ENCODE peak calls at places on chromosomes 7 and 10, in four cellular contexts. One of them, this sample, is unnamed.

GRCh38 chr10:16828114-16828568 is 10.9 kb upstream of the RSU1 start:
- DNase-seq in HepG2: peak; percentile 69
- DNase-seq in HCT116: peak; percentile 83
- DNase-seq in GM12878: peak; percentile 48
- DNase-seq in this sample: peak; percentile 54

GRCh38 chr10:6058677-6059475 is 3.3 kb downstream of the IL2RA start:
- DNase-seq in GM12878: no peak
- DNase-seq in HepG2: no peak
- DNase-seq in HCT116: no peak
- DNase-seq in this sample: no peak

GRCh38 chr7:48101880-48102448 is 12.9 kb downstream of the UPP1 start:
- DNase-seq in HepG2: peak; percentile 29
- DNase-seq in HCT116: no peak
- DNase-seq in GM12878: no peak
- DNase-seq in this sample: peak; percentile 57

GRCh38 chr7:101953248-101953819 is 135.9 kb downstream of the CUX1 start:
- DNase-seq in GM12878: peak; percentile 48
- DNase-seq in HCT116: peak; percentile 23
- DNase-seq in HepG2: no peak
- DNase-seq in this sample: no peak

GRCh38 chr7:140638311-140638791 is 2.3 kb downstream of the DENND2A start:
- DNase-seq in HCT116: no peak
- DNase-seq in HepG2: no peak
- DNase-seq in GM12878: no peak
- DNase-seq in this sample: peak; percentile 40

GRCh38 chr7:100351657-100352058 is 6.3 kb upstream of the PILRB start:
- DNase-seq in GM12878: no peak
- DNase-seq in HepG2: no peak
- DNase-seq in HCT116: no peak
- DNase-seq in this sample: no peak

GRCh38 chr10:63630928-63631685 is 109.9 kb downstream of the REEP3 start:
- DNase-seq in HepG2: no peak
- DNase-seq in HCT116: no peak
- DNase-seq in GM12878: no peak
- DNase-seq in this sample: no peak

GRCh38 chr7:4815609-4816418 is 40.4 kb downstream of the AP5Z1 start:
- DNase-seq in HepG2: no peak
- DNase-seq in GM12878: no peak
- DNase-seq in HCT116: no peak
- DNase-seq in this sample: peak; percentile 56

GRCh38 chr7:6273380-6273837 is 985 bp upstream of the CYTH3 start:
- DNase-seq in HCT116: no peak
- DNase-seq in HepG2: peak; percentile 38
- DNase-seq in GM12878: no peak
- DNase-seq in this sample: no peak

GRCh38 chr10:16436367-16436757 is 448 bp upstream of the PTER start:
- DNase-seq in HepG2: no peak
- DNase-seq in HCT116: no peak
- DNase-seq in GM12878: no peak
- DNase-seq in this sample: no peak

GRCh38 chr10:121357323-121357835 is 240.9 kb downstream of the FGFR2 start:
- DNase-seq in HepG2: no peak
- DNase-seq in HCT116: no peak
- DNase-seq in GM12878: no peak
- DNase-seq in this sample: no peak

GRCh38 chr10:3935933-3936359 is 150.9 kb upstream of the KLF6 start:
- DNase-seq in GM12878: no peak
- DNase-seq in HCT116: no peak
- DNase-seq in HepG2: no peak
- DNase-seq in this sample: no peak

GRCh38 chr10:127424594-127425264 is 124.4 kb upstream of the NPS start:
- DNase-seq in HCT116: no peak
- DNase-seq in GM12878: no peak
- DNase-seq in HepG2: no peak
- DNase-seq in this sample: no peak

GRCh38 chr10:63236113-63236935 is 103.2 kb downstream of the NRBF2 start:
- DNase-seq in HCT116: peak; percentile 82
- DNase-seq in GM12878: no peak
- DNase-seq in HepG2: peak; percentile 44
- DNase-seq in this sample: no peak

GRCh38 chr10:71357792-71358265 is 38.8 kb downstream of the SLC29A3 start:
- DNase-seq in GM12878: no peak
- DNase-seq in HepG2: no peak
- DNase-seq in HCT116: no peak
- DNase-seq in this sample: no peak

GRCh38 chr7:333399-333776 is 43.4 kb downstream of the FOXL3 start:
- DNase-seq in HepG2: peak; percentile 63
- DNase-seq in GM12878: no peak
- DNase-seq in HCT116: no peak
- DNase-seq in this sample: no peak

GRCh38 chr10:132538790-132539421 is 1.3 kb downstream of the INPP5A start:
- DNase-seq in HepG2: no peak
- DNase-seq in HCT116: no peak
- DNase-seq in GM12878: no peak
- DNase-seq in this sample: peak; percentile 7

GRCh38 chr7:155003215-155003999 is 483 bp upstream of the PAXIP1 start:
- DNase-seq in HepG2: peak; percentile 63
- DNase-seq in HCT116: peak; percentile 35
- DNase-seq in GM12878: no peak
- DNase-seq in this sample: peak; percentile 62

GRCh38 chr7:145696071-145696470 is 420.5 kb upstream of the CNTNAP2 start:
- DNase-seq in GM12878: no peak
- DNase-seq in HCT116: no peak
- DNase-seq in HepG2: no peak
- DNase-seq in this sample: no peak

GRCh38 chr10:98886686-98887085 is 349.0 kb downstream of the HPSE2 start:
- DNase-seq in HCT116: no peak
- DNase-seq in HepG2: no peak
- DNase-seq in GM12878: no peak
- DNase-seq in this sample: no peak

GRCh38 chr10:116324227-116324950 is at the start of gene CCDC172:
- DNase-seq in HepG2: no peak
- DNase-seq in GM12878: no peak
- DNase-seq in HCT116: no peak
- DNase-seq in this sample: peak; percentile 25

GRCh38 chr10:101725296-101725695 is 30.3 kb upstream of the FBXW4 start:
- DNase-seq in HepG2: no peak
- DNase-seq in GM12878: no peak
- DNase-seq in HCT116: no peak
- DNase-seq in this sample: no peak

GRCh38 chr10:70984986-70985719 is 96.8 kb upstream of the PCBD1 start:
- DNase-seq in GM12878: no peak
- DNase-seq in HepG2: no peak
- DNase-seq in HCT116: no peak
- DNase-seq in this sample: no peak

GRCh38 chr7:24392774-24393173 is 108.8 kb downstream of the NPY start:
- DNase-seq in HCT116: no peak
- DNase-seq in HepG2: no peak
- DNase-seq in GM12878: no peak
- DNase-seq in this sample: no peak

GRCh38 chr7:130020434-130020833 is 30.7 kb downstream of the ZC3HC1 start:
- DNase-seq in GM12878: no peak
- DNase-seq in HepG2: no peak
- DNase-seq in HCT116: no peak
- DNase-seq in this sample: no peak

GRCh38 chr10:119198438-119198837 is 8.9 kb upstream of the GRK5 start:
- DNase-seq in GM12878: no peak
- DNase-seq in HCT116: no peak
- DNase-seq in HepG2: no peak
- DNase-seq in this sample: peak; percentile 51

GRCh38 chr7:137791947-137792346 is 54.8 kb downstream of the DGKI start:
- DNase-seq in HepG2: no peak
- DNase-seq in HCT116: no peak
- DNase-seq in GM12878: no peak
- DNase-seq in this sample: no peak
- TF ChIP-seq CTCF in HepG2: no peak
- TF ChIP-seq CTCF in HCT116: no peak
- TF ChIP-seq CTCF in GM12878: no peak
- TF ChIP-seq CTCF in this sample: no peak

DNA sequence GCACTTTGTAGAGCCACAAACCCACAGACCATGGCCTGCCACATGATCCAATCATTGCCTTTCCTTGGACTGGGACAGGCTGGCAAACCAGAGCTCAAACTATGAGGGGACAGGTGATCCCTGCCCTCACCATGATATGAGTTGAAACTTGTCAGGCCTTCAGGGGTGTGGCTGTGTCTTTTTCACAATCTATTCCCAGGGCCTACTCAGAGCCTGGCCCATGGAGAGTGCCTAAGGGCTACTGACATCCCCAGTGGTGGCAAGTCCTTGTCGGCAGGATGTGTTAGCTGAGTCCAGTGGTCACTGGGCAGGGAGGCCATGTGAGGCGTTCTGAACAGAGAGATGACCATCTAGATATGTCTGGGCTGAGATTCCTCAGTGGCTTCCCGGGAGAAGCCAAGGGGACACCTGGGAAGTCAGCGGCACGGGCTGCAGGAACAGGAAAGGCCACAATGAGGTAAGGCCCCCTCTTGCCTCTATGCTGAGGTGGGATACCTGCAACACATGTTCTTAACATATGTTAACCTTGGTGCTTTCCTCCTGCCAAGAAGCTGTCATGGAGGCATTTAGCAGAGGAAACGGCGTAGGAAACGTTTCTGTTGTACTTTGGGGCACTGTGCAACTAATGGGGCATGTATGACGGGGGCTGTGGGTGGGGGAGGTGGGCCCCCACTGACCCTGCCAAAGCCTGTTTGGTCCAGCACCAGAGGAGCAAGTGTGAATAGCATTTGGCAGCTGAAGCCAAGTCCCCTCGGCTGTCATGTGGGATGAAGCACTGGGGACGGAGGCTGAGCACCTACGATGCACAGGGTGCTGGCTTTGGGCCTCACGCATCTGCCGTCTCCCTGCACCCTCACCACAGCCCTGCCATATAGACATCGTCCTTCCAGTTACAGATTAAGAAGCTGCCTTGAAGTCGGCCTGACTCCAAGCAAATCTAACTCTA is 384.0 kb downstream of the RPS24 start:
- DNase-seq in HCT116: no peak
- DNase-seq in HepG2: no peak
- DNase-seq in GM12878: no peak
- DNase-seq in this sample: no peak
- TF ChIP-seq SP1 in HCT116: no peak
- TF ChIP-seq SP1 in HepG2: no peak
- TF ChIP-seq SP1 in GM12878: no peak
- TF ChIP-seq SP1 in this sample: no peak

GRCh38 chr7:151047979-151048763 is at the start of gene ASIC3:
- DNase-seq in HepG2: no peak
- DNase-seq in GM12878: no peak
- DNase-seq in HCT116: no peak
- DNase-seq in this sample: no peak

GRCh38 chr7:151053091-151053490 is 4.6 kb downstream of the CDK5 start:
- DNase-seq in HepG2: no peak
- DNase-seq in HCT116: no peak
- DNase-seq in GM12878: no peak
- DNase-seq in this sample: no peak

GRCh38 chr7:151053751-151054150 is 3.9 kb downstream of the CDK5 start:
- DNase-seq in GM12878: no peak
- DNase-seq in HepG2: no peak
- DNase-seq in HCT116: no peak
- DNase-seq in this sample: no peak

GRCh38 chr7:151048911-151049463 is 656 bp downstream of the ASIC3 start:
- DNase-seq in HCT116: no peak
- DNase-seq in HepG2: no peak
- DNase-seq in GM12878: no peak
- DNase-seq in this sample: no peak

GRCh38 chr7:151051108-151051507 is 2.8 kb downstream of the ASIC3 start:
- DNase-seq in GM12878: no peak
- DNase-seq in HepG2: no peak
- DNase-seq in HCT116: no peak
- DNase-seq in this sample: peak; percentile 90
- TF ChIP-seq CTCF in GM12878: no peak
- TF ChIP-seq CTCF in HepG2: no peak
- TF ChIP-seq CTCF in HCT116: no peak
- TF ChIP-seq CTCF in this sample: no peak

DNA sequence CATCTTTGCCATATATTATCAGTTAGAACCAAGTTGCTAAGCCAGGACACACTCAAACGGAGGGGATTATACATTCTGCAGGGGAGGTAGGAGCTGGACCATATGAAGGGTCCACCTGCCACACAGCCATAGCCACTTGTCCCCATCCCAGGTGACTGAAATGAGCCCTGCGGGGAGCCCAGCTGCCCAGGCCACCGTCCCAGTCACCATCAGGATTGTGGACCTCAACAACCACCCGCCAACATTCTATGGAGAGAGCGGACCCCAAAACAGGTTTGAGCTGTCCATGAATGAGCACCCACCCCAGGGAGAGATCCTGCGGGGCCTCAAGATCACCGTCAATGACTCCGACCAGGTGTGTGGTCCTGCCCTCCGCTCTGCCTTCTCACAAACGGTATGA is 13.7 kb downstream of the CDHR1 start:
- DNase-seq in GM12878: no peak
- DNase-seq in HCT116: no peak
- DNase-seq in HepG2: no peak
- DNase-seq in this sample: no peak
- TF ChIP-seq SP1 in GM12878: no peak
- TF ChIP-seq SP1 in HCT116: no peak
- TF ChIP-seq SP1 in HepG2: no peak
- TF ChIP-seq SP1 in this sample: no peak

GRCh38 chr7:114830952-114831351 is 90.9 kb upstream of the MDFIC start:
- DNase-seq in HCT116: no peak
- DNase-seq in HepG2: no peak
- DNase-seq in GM12878: no peak
- DNase-seq in this sample: no peak

GRCh38 chr7:114835861-114836260 is 86.0 kb upstream of the MDFIC start:
- DNase-seq in HCT116: no peak
- DNase-seq in GM12878: no peak
- DNase-seq in HepG2: no peak
- DNase-seq in this sample: no peak

GRCh38 chr7:114832906-114833595 is 88.8 kb upstream of the MDFIC start:
- DNase-seq in HCT116: no peak
- DNase-seq in GM12878: peak; percentile 48
- DNase-seq in HepG2: no peak
- DNase-seq in this sample: no peak

GRCh38 chr7:114835303-114835702 is 86.6 kb upstream of the MDFIC start:
- DNase-seq in HCT116: no peak
- DNase-seq in HepG2: no peak
- DNase-seq in GM12878: no peak
- DNase-seq in this sample: no peak
- TF ChIP-seq CTCF in HCT116: no peak
- TF ChIP-seq CTCF in HepG2: no peak
- TF ChIP-seq CTCF in GM12878: no peak
- TF ChIP-seq CTCF in this sample: no peak

GRCh38 chr10:110413903-110414562 is 83.7 kb upstream of the DUSP5 start:
- DNase-seq in HCT116: no peak
- DNase-seq in HepG2: no peak
- DNase-seq in GM12878: no peak
- DNase-seq in this sample: no peak

GRCh38 chr10:110416776-110417732 is 80.7 kb upstream of the DUSP5 start:
- DNase-seq in HepG2: no peak
- DNase-seq in GM12878: no peak
- DNase-seq in HCT116: no peak
- DNase-seq in this sample: no peak

GRCh38 chr10:110415809-110416208 is 81.9 kb upstream of the DUSP5 start:
- DNase-seq in GM12878: no peak
- DNase-seq in HCT116: no peak
- DNase-seq in HepG2: no peak
- DNase-seq in this sample: no peak

GRCh38 chr10:110413049-110413783 is 84.5 kb upstream of the DUSP5 start:
- DNase-seq in HepG2: no peak
- DNase-seq in GM12878: no peak
- DNase-seq in HCT116: no peak
- DNase-seq in this sample: no peak

GRCh38 chr10:110414563-110415309 is 83.0 kb upstream of the DUSP5 start:
- DNase-seq in GM12878: peak; percentile 99
- DNase-seq in HCT116: peak; percentile 98
- DNase-seq in HepG2: peak; percentile 35
- DNase-seq in this sample: no peak
- TF ChIP-seq SP1 in GM12878: peak; percentile 84
- TF ChIP-seq SP1 in HCT116: no peak
- TF ChIP-seq SP1 in HepG2: no peak
- TF ChIP-seq SP1 in this sample: no peak